ENCODE peak calls at places on chromosomes 12 and 14, in five cellular contexts. Y, Z, A, V and P are unnamed samples.

GRCh38 chr14:64971452-64971889 is 665 bp downstream of the RAB15 start:
- DNase-seq in Z (no peak), A (no peak), Y (no peak), V (peak; percentile 20), P (peak; percentile 31)

GRCh38 chr12:51941011-51941561 is 10.4 kb upstream of the ACVR1B start:
- DNase-seq in Y (no peak), Z (no peak), V (no peak), A (no peak), P (no peak)

GRCh38 chr14:63468273-63468672 is 74.9 kb downstream of the PPP2R5E start:
- DNase-seq in Z (no peak), Y (no peak), V (no peak), A (no peak), P (no peak)

GRCh38 chr12:52367876-52368275 is 595 bp upstream of the KRT85 start:
- DNase-seq in A (no peak), V (no peak), Z (no peak), Y (no peak), P (no peak)

GRCh38 chr14:105332352-105332874 is 17.9 kb downstream of the PACS2 start:
- DNase-seq in A (peak; percentile 3), Z (no peak), V (no peak), Y (no peak), P (no peak)

GRCh38 chr12:71870409-71870808 is 30.9 kb downstream of the TBC1D15 start:
- DNase-seq in Z (no peak), A (peak; percentile 27), V (no peak), Y (no peak), P (no peak)

GRCh38 chr12:97637770-97638169 is 175.2 kb downstream of the RMST start:
- DNase-seq in V (no peak), Z (no peak), A (no peak), Y (no peak), P (no peak)

GRCh38 chr14:95875831-95876768 is 532 bp upstream of the TUNAR start:
- DNase-seq in Z (no peak), A (no peak), V (no peak), Y (no peak), P (no peak)

GRCh38 chr12:19915392-19916192 is 452.7 kb upstream of the PDE3A start:
- DNase-seq in A (peak; percentile 56), V (peak; percentile 53), Y (no peak), Z (no peak), P (no peak)

GRCh38 chr12:122921917-122922316 is 26.0 kb upstream of the VPS37B start:
- DNase-seq in A (no peak), Y (no peak), Z (no peak), V (no peak), P (peak; percentile 71)

GRCh38 chr14:78029471-78030372 is 140.5 kb upstream of the NRXN3 start:
- DNase-seq in V (peak; percentile 37), Z (no peak), A (no peak), Y (no peak), P (no peak)

GRCh38 chr12:475286-475685 is 15.5 kb downstream of the B4GALNT3 start:
- DNase-seq in V (no peak), Y (no peak), Z (no peak), A (no peak), P (no peak)

GRCh38 chr12:5273709-5274108 is 158.2 kb upstream of the NTF3 start:
- DNase-seq in V (no peak), A (no peak), Y (no peak), Z (no peak), P (peak; percentile 13)

GRCh38 chr12:115983226-115983798 is 294.2 kb downstream of the MED13L start:
- DNase-seq in Z (no peak), Y (no peak), A (no peak), V (no peak), P (no peak)

GRCh38 chr12:96501139-96501741 is 11.9 kb downstream of the CFAP54 start:
- DNase-seq in Z (no peak), A (peak; percentile 66), V (peak; percentile 59), Y (peak; percentile 31), P (peak; percentile 51)

GRCh38 chr14:39491134-39491541 is 58.9 kb upstream of the FBXO33 start:
- DNase-seq in A (peak; percentile 15), Z (no peak), V (peak; percentile 22), Y (no peak), P (no peak)

GRCh38 chr12:106101798-106102197 is 37.0 kb downstream of the NUAK1 start:
- DNase-seq in V (no peak), Y (no peak), A (no peak), Z (no peak), P (no peak)

GRCh38 chr14:75648066-75648838 is 12.4 kb downstream of the ERG28 start:
- DNase-seq in Y (peak; percentile 67), Z (no peak), A (no peak), V (peak; percentile 25), P (no peak)

GRCh38 chr12:89311703-89312293 is 40.5 kb downstream of the DUSP6 start:
- DNase-seq in V (no peak), A (no peak), Y (no peak), Z (no peak), P (no peak)

GRCh38 chr12:108914031-108914630 is 34.2 kb downstream of the DAO start:
- DNase-seq in V (peak; percentile 23), Y (no peak), A (no peak), Z (no peak), P (no peak)

GRCh38 chr14:106390947-106391346 is 864.6 kb downstream of the TMEM121 start:
- DNase-seq in V (no peak), Z (no peak), A (no peak), Y (no peak), P (no peak)

GRCh38 chr12:89353823-89354629 is 1.7 kb upstream of the DUSP6 start:
- DNase-seq in Y (peak; percentile 86), V (peak; percentile 80), A (peak; percentile 65), Z (peak; percentile 41), P (peak; percentile 92)

GRCh38 chr12:105423921-105424320 is 93.4 kb downstream of the C12orf75 start:
- DNase-seq in A (no peak), V (no peak), Y (no peak), Z (no peak), P (no peak)

GRCh38 chr14:70709726-70710382 is 68.1 kb downstream of the TTC9 start:
- DNase-seq in Y (peak; percentile 34), V (no peak), Z (no peak), A (no peak), P (no peak)

GRCh38 chr12:26855337-26856089 is 22.5 kb upstream of the ITPR2 start:
- DNase-seq in Z (no peak), A (no peak), Y (no peak), V (no peak), P (no peak)

GRCh38 chr12:10701226-10701681 is 21.9 kb downstream of the YBX3 start:
- DNase-seq in Y (no peak), A (no peak), Z (no peak), V (no peak), P (no peak)

GRCh38 chr14:61178226-61179060 is 102.7 kb downstream of the TMEM30B start:
- DNase-seq in Z (no peak), V (peak; percentile 83), A (peak; percentile 7), Y (no peak), P (no peak)

GRCh38 chr12:21941522-21942376 is 523 bp upstream of the ABCC9 start:
- DNase-seq in Y (peak; percentile 51), A (peak; percentile 5), Z (no peak), V (peak; percentile 66), P (peak; percentile 41)